ENCODE peak calls at places on chromosomes 16 and 17, in four cellular contexts. One of them, this sample, is unnamed.

GRCh38 chr17:35373532-35373983 is at the start of gene SLFN11:
- DNase-seq in ovary: peak
- DNase-seq in A549: peak
- DNase-seq in HCT116: no peak
- DNase-seq in this sample: peak

GRCh38 chr17:67054011-67054591 is 9.7 kb downstream of the CACNG1 start:
- DNase-seq in A549: no peak
- DNase-seq in ovary: no peak
- DNase-seq in HCT116: no peak
- DNase-seq in this sample: no peak

GRCh38 chr17:65547253-65547670 is 14.2 kb downstream of the AXIN2 start:
- DNase-seq in A549: no peak
- DNase-seq in HCT116: no peak
- DNase-seq in ovary: no peak
- DNase-seq in this sample: peak

GRCh38 chr17:68288375-68288774 is 2.6 kb downstream of the SLC16A6 start:
- DNase-seq in ovary: no peak
- DNase-seq in A549: no peak
- DNase-seq in HCT116: no peak
- DNase-seq in this sample: no peak

GRCh38 chr16:87963400-87963799 is 12.2 kb downstream of the BANP start:
- DNase-seq in A549: no peak
- DNase-seq in HCT116: no peak
- DNase-seq in ovary: no peak
- DNase-seq in this sample: no peak

GRCh38 chr16:35150805-35151312 is 1691.4 kb downstream of the TP53TG3F start:
- DNase-seq in HCT116: no peak
- DNase-seq in A549: no peak
- DNase-seq in ovary: no peak
- DNase-seq in this sample: no peak

GRCh38 chr17:35588196-35588920 is 1.2 kb downstream of the AP2B1 start:
- DNase-seq in HCT116: peak
- DNase-seq in ovary: no peak
- DNase-seq in A549: peak
- DNase-seq in this sample: no peak

GRCh38 chr16:2278272-2278608 is 10.3 kb upstream of the RNPS1 start:
- DNase-seq in A549: peak
- DNase-seq in ovary: no peak
- DNase-seq in HCT116: no peak
- DNase-seq in this sample: no peak

GRCh38 chr17:1379930-1380313 is 20.1 kb downstream of the YWHAE start:
- DNase-seq in HCT116: no peak
- DNase-seq in A549: no peak
- DNase-seq in ovary: no peak
- DNase-seq in this sample: no peak
- TF ChIP-seq POLR2A in HCT116: no peak
- TF ChIP-seq POLR2A in A549: no peak
- TF ChIP-seq POLR2A in ovary: no peak
- TF ChIP-seq POLR2A in this sample: no peak

DNA sequence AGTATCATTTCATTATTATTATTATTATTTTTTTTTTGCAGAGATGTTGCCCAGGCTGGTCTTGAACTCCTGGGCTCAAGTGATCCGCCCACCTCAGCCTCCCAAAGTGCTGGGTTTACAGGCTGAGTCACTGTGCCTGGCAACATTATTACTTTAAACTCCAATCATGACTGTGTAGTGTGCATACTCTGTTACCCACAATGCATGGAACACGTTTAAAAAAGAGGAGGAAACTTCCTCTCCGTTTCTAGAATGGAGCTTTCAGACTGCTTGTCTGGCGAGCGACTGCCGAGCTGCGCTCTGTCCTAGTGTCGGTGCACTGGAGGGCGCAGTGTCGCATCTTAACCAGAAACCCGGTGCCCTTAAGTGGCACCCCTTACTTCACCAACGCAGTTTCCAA is 22.1 kb upstream of the FASN start:
- DNase-seq in ovary: no peak
- DNase-seq in HCT116: no peak
- DNase-seq in A549: no peak
- DNase-seq in this sample: no peak
- TF ChIP-seq CTCF in ovary: no peak
- TF ChIP-seq CTCF in HCT116: no peak
- TF ChIP-seq CTCF in A549: no peak
- TF ChIP-seq CTCF in this sample: no peak

DNA sequence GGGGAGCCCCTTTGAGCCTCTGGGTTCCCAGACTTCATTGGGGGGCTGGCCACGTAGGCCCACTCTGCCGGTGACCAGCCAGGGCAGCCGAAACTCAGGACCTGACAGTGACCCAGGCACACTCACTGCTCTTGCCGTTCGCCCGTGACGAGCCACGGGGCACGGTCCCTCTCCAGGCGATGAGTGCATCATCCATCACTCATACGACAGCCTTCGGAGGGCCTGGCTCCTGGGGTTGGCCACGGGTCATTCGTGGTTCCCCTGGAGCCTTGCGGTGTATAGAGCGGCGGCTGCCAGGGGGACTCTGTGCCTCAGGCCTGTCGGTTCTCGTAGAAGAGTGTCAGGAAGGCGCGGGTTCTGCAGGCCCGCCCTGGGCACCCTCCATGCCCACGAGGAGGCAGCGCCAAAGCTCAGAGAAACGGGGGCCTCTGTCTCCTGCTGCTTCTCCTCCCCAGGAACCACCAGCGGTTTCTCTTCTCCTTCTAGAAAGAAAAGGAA is 11.2 kb upstream of the NUDT16L1 start:
- DNase-seq in A549: no peak
- DNase-seq in HCT116: no peak
- DNase-seq in ovary: no peak
- DNase-seq in this sample: no peak
- TF ChIP-seq POLR2A in A549: no peak
- TF ChIP-seq POLR2A in HCT116: no peak
- TF ChIP-seq POLR2A in ovary: no peak
- TF ChIP-seq POLR2A in this sample: no peak

DNA sequence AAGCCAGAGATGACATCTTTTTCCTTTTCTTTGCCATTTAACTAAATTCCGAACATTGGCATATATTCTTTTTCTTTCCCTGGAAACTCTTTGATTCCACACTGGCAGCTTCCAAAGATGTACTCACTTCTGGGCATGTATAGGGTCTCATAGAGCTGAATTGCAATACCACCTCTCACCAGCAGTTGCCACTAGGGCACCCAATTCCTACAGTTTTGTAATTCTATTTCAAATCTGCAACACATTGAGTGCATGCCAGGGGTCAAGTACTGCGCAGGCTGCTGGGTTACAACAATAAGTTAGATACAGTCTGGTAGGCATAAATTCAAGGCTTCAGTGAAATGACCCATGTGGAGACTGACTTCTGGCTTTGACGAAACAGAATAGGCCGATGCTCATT is 208.8 kb upstream of the NLRP1 start:
- DNase-seq in A549: no peak
- DNase-seq in HCT116: no peak
- DNase-seq in ovary: no peak
- DNase-seq in this sample: no peak
- TF ChIP-seq CTCF in A549: no peak
- TF ChIP-seq CTCF in HCT116: peak
- TF ChIP-seq CTCF in ovary: no peak
- TF ChIP-seq CTCF in this sample: no peak

GRCh38 chr16:85903576-85903975 is 4.6 kb downstream of the IRF8 start:
- DNase-seq in ovary: no peak
- DNase-seq in A549: no peak
- DNase-seq in HCT116: no peak
- DNase-seq in this sample: no peak

GRCh38 chr16:85901110-85901509 is 2.1 kb downstream of the IRF8 start:
- DNase-seq in ovary: no peak
- DNase-seq in HCT116: no peak
- DNase-seq in A549: no peak
- DNase-seq in this sample: no peak

GRCh38 chr16:85900031-85900792 is 1.2 kb downstream of the IRF8 start:
- DNase-seq in HCT116: no peak
- DNase-seq in ovary: no peak
- DNase-seq in A549: no peak
- DNase-seq in this sample: no peak

GRCh38 chr16:85901760-85902365 is 2.9 kb downstream of the IRF8 start:
- DNase-seq in A549: no peak
- DNase-seq in HCT116: no peak
- DNase-seq in ovary: no peak
- DNase-seq in this sample: no peak

DNA sequence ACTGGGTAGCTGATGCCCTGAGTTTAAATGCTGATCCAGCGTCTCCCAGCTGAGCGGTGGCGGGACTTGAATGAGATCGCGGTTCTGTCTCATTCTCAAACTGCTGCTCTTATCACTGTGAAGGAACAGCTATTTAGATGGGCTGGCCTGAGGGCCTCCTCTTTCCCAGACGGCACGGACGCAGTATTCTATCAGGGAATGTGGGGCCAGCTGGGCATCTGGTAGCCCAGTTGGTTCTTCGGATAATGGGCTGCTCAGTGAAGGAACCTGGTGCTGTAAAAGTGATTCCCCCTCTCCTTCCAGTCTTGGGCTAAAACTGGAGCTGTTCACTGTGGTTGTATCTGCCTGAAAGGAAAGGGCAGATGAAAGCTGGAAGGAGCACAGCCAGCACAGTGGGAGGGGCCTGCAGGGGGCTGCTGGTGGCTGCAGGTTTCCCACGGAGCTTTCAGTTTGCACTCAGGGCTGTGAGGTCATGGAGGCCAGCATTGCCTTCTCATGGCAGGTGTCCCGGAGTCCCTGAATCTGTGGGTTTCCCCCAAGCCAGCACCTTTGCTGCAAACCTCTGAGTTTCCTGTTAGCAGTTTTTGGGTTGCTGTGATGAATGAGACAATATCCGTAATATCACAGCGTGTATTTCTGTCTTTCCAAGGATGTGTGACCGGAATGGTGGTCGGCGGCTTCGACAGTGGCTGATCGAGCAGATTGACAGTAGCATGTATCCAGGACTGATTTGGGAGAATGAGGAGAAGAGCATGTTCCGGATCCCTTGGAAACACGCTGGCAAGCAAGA is 3.6 kb downstream of the IRF8 start:
- DNase-seq in A549: no peak
- DNase-seq in ovary: no peak
- DNase-seq in HCT116: no peak
- DNase-seq in this sample: no peak
- TF ChIP-seq POLR2A in A549: no peak
- TF ChIP-seq POLR2A in ovary: no peak
- TF ChIP-seq POLR2A in HCT116: no peak
- TF ChIP-seq POLR2A in this sample: no peak

This sample was measured in gastrocnemius medialis.